ENCODE peak calls at places on chromosomes 2 and 18, in eight cellular contexts. S is WTC11; D is GM12865; R is CD4-positive, alpha-beta T cell; U is progenitor cell of endocrine pancreas; Z is AG09309; P is lower leg skin; Q is AG10803. T is an unnamed sample.

GRCh38 chr2:67825476-67825875 is 237.3 kb downstream of the C1D start:
- DNase-seq in S (no peak), D (no peak), R (no peak), U (no peak), Z (peak), P (no peak), Q (peak), T (no peak)

GRCh38 chr2:206084870-206085741 is 868 bp downstream of the INO80D start:
- DNase-seq in S (peak), D (peak), R (peak), U (peak), Z (no peak), P (peak), Q (peak), T (peak)

GRCh38 chr2:142190805-142191204 is 60.0 kb upstream of the LRP1B start:
- DNase-seq in S (no peak), D (no peak), R (no peak), U (no peak), Z (no peak), P (no peak), Q (peak), T (no peak)

GRCh38 chr2:23436346-23437099 is 51.5 kb downstream of the KLHL29 start:
- DNase-seq in S (peak), D (no peak), R (peak), U (no peak), Z (no peak), P (no peak), Q (peak), T (peak)

GRCh38 chr2:9336534-9337354 is 86.6 kb downstream of the ITGB1BP1 start:
- DNase-seq in S (no peak), D (no peak), R (no peak), U (no peak), Z (peak), P (peak), Q (peak), T (peak)

GRCh38 chr2:233042549-233042948 is 10.1 kb downstream of the NEU2 start:
- DNase-seq in S (no peak), D (no peak), R (no peak), U (no peak), Z (no peak), P (no peak), Q (no peak), T (no peak)

GRCh38 chr2:218896501-218897393 is 16.1 kb downstream of the WNT10A start:
- DNase-seq in S (no peak), D (peak), R (peak), U (no peak), Z (no peak), P (no peak), Q (no peak), T (peak)

GRCh38 chr2:112156152-112156986 is 18.2 kb downstream of the FBLN7 start:
- DNase-seq in S (no peak), D (no peak), R (no peak), U (no peak), Z (peak), P (no peak), Q (peak), T (no peak)

GRCh38 chr2:45616663-45617411 is 5.8 kb upstream of the SRBD1 start:
- DNase-seq in S (no peak), D (no peak), R (no peak), U (no peak), Z (no peak), P (no peak), Q (peak), T (no peak)

DNA sequence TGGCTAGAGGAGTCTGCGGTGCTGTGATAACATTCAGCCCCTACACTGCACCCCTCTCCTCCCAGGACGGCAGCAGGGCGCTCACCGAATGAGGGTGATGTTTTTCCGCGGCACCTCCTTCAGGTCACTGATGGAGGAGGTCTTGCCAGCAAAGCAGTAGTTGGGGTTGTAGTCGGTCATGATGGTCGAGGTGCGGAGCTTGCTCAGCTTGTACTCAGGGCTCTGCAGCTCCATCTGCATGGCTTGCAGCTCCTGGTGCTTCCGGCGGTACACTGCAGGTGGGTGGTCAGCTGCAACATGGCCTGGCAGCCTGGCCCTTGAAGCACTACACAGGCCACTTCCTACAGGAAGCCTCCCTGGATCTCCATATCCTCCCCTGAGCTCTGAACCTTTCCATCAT is 108.0 kb downstream of the CLIP4 start:
- DNase-seq in S (no peak), D (no peak), R (no peak), U (no peak), Z (no peak), P (no peak), Q (no peak), T (no peak)
- TF ChIP-seq CTCF in S (no peak), D (no peak), R (no peak), U (no peak), Z (no peak), P (no peak), Q (no peak), T (no peak)

DNA sequence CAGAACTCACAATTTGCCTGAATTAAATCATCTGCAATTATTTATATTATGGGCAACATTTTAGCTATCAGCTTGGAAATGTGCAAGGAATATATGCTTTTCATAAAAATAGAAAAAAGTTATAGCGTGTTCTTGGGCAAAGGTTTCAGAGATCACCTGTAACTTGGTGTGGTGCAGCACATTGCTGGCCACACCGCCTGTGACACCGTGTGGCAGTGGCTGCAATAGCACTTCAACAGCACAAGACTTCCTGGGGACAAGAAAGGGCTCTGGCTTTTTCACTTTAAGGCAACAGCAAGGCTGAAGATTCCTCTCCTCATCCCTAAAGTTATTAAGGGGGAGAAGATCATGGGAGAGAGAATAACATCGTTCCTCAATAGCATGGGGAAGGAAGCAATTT is 14.8 kb upstream of the SERPINB3 start:
- DNase-seq in S (peak), D (peak), R (no peak), U (no peak), Z (no peak), P (no peak), Q (no peak), T (no peak)
- TF ChIP-seq CTCF in S (peak), D (peak), R (no peak), U (peak), Z (peak), P (no peak), Q (peak), T (no peak)

GRCh38 chr2:229910832-229911412 is 10.9 kb downstream of the TRIP12 start:
- DNase-seq in S (no peak), D (peak), R (peak), U (no peak), Z (no peak), P (no peak), Q (no peak), T (no peak)
- TF ChIP-seq CTCF in S (peak), D (peak), R (peak), U (peak), Z (no peak), P (no peak), Q (peak), T (no peak)

DNA sequence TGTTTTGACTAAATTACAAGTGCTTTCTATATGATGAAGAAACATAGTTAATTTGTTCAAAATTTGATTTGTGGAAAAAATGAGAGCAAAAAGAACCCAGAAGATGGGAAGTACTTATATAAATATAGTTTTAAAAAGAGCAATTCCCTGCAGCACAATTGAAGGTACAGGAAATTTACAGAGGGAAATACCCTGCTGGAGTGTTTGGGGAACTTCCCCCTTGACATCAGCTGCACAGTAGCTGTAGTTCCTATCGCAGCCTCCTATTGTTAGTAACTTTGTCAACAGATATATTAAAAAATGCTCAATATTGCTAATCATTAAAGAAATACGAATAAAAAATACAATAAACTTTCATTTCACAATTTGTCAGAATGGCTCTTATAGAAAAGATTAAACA is 1118.8 kb upstream of the ZEB2 start:
- DNase-seq in S (no peak), D (peak), R (no peak), U (no peak), Z (no peak), P (no peak), Q (no peak), T (no peak)
- TF ChIP-seq CTCF in S (no peak), D (no peak), R (no peak), U (peak), Z (no peak), P (no peak), Q (no peak), T (no peak)